ENCODE peak calls at places on chromosomes 7 and 10, in seven cellular contexts. U is WTC11; X is IMR-90; N is thyroid gland; Y is activated CD8-positive, alpha-beta T cell treated with anti-CD3 and anti-CD28 coated beads for 36 hours; R is brain microvascular endothelial cell; V is glutamatergic neuron. I is an unnamed sample.

GRCh38 chr10:97633921-97634320 is 621 bp upstream of the MORN4 start:
- DNase-seq in U (no peak), X (no peak), N (no peak), Y (peak), R (no peak), V (no peak), I (no peak)

GRCh38 chr7:135493362-135493761 is 16.5 kb downstream of the CNOT4 start:
- DNase-seq in U (no peak), X (no peak), N (no peak), Y (no peak), R (no peak), V (no peak), I (no peak)

GRCh38 chr10:117375360-117376147 is at the start of gene PDZD8:
- DNase-seq in U (peak), X (peak), N (peak), Y (peak), R (peak), V (peak), I (peak)

GRCh38 chr7:147510913-147511312 is 1079.7 kb upstream of the C7orf33 start:
- DNase-seq in U (no peak), X (peak), N (no peak), Y (no peak), R (peak), V (no peak), I (no peak)

GRCh38 chr10:124917168-124917938 is 24.6 kb upstream of the ZRANB1 start:
- DNase-seq in U (peak), X (peak), N (peak), Y (peak), R (peak), V (peak), I (peak)

GRCh38 chr7:98994046-98994944 is 116.0 kb downstream of the TRRAP start:
- DNase-seq in U (no peak), X (no peak), N (no peak), Y (no peak), R (no peak), V (no peak), I (no peak)

GRCh38 chr7:79610905-79611304 is 157.4 kb upstream of the MAGI2 start:
- DNase-seq in U (no peak), X (no peak), N (no peak), Y (no peak), R (no peak), V (no peak), I (no peak)

GRCh38 chr7:153939177-153939576 is 113.0 kb upstream of the DPP6 start:
- DNase-seq in U (no peak), X (no peak), N (no peak), Y (no peak), R (no peak), V (no peak), I (no peak)

GRCh38 chr7:27651702-27652101 is 11.0 kb downstream of the HIBADH start:
- DNase-seq in U (no peak), X (peak), N (no peak), Y (no peak), R (no peak), V (no peak), I (no peak)

GRCh38 chr10:91251430-91252056 is 31.1 kb downstream of the PCGF5 start:
- DNase-seq in U (peak), X (peak), N (peak), Y (peak), R (peak), V (peak), I (peak)

GRCh38 chr10:97278491-97278989 is 13.9 kb downstream of the ARHGAP19 start:
- DNase-seq in U (no peak), X (peak), N (no peak), Y (no peak), R (peak), V (no peak), I (peak)

GRCh38 chr10:103241262-103242011 is 4.2 kb upstream of the RPEL1 start:
- DNase-seq in U (no peak), X (peak), N (peak), Y (no peak), R (peak), V (no peak), I (no peak)

GRCh38 chr10:103265712-103266329 is 11.1 kb upstream of the INA start:
- DNase-seq in U (peak), X (peak), N (peak), Y (peak), R (peak), V (no peak), I (peak)

GRCh38 chr10:59808896-59809643 is 55.8 kb upstream of the MRLN start:
- DNase-seq in U (peak), X (peak), N (peak), Y (peak), R (peak), V (peak), I (peak)

GRCh38 chr10:124032982-124033886 is 60.2 kb downstream of the CHST15 start:
- DNase-seq in U (no peak), X (peak), N (no peak), Y (no peak), R (peak), V (no peak), I (no peak)

GRCh38 chr7:130893441-130893894 is 159.5 kb upstream of the KLF14 start:
- DNase-seq in U (no peak), X (peak), N (peak), Y (no peak), R (no peak), V (no peak), I (no peak)

GRCh38 chr7:2529161-2530075 is 9.8 kb downstream of the LFNG start:
- DNase-seq in U (no peak), X (peak), N (no peak), Y (peak), R (no peak), V (peak), I (peak)

GRCh38 chr10:71729023-71729649 is 9.6 kb upstream of the C10orf105 start:
- DNase-seq in U (no peak), X (no peak), N (peak), Y (no peak), R (no peak), V (no peak), I (no peak)

GRCh38 chr10:86301971-86302370 is 64.6 kb downstream of the GRID1 start:
- DNase-seq in U (no peak), X (no peak), N (no peak), Y (no peak), R (no peak), V (no peak), I (no peak)

GRCh38 chr10:69489506-69490090 is 38.3 kb downstream of the TSPAN15 start:
- DNase-seq in U (no peak), X (no peak), N (no peak), Y (no peak), R (no peak), V (no peak), I (no peak)

GRCh38 chr7:152956006-152956405 is 196.5 kb downstream of the ACTR3B start:
- DNase-seq in U (peak), X (no peak), N (no peak), Y (no peak), R (no peak), V (no peak), I (no peak)

GRCh38 chr7:101195884-101196283 is 5.0 kb downstream of the MOGAT3 start:
- DNase-seq in U (no peak), X (no peak), N (no peak), Y (no peak), R (no peak), V (no peak), I (no peak)

DNA sequence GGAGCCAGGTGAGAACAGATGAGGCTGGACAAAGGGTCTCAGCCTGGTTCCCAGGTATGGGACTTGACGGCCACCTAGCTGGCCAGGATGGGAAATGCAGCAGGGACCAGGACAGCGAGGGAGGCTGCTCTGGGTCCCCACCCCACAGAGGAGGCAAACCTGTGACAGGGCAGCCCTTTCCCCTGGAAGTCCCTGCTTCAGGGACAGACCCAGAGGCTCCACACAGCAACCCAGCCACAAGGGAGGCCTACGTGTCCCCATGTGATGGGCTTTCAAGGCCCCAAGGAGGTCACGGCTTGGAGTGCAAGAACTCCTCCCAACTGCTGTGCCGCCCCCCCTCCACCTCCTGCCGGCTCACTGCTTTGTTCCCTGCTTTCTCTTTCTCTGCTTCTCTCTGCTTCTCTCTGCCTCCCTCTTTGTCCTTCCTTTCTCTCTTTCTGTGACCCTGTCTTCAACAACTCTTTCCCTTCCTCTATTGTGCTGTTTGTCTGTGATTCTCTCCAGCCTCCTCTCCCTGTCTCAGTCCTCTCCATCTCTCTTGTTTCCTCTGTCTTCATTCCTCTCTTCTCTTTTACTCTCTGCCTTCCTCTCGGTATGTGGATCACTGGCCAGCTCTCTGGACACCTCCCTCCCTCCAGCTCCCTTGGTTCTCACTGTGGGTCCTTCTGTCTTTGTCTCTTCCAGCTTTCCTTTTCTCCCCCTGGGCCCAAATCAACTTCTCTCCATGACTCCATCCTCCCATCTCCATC is 9.6 kb upstream of the EIF5AL1 start:
- DNase-seq in U (peak), X (no peak), N (peak), Y (no peak), R (no peak), V (peak), I (no peak)
- TF ChIP-seq CTCF in U (peak), X (peak), N (no peak), Y (no peak), R (peak), V (peak), I (no peak)

GRCh38 chr7:44498230-44498954 is 7.9 kb upstream of the NUDCD3 start:
- DNase-seq in U (no peak), X (no peak), N (no peak), Y (no peak), R (no peak), V (no peak), I (no peak)

GRCh38 chr7:44496385-44496784 is 5.9 kb upstream of the NUDCD3 start:
- DNase-seq in U (no peak), X (no peak), N (no peak), Y (no peak), R (no peak), V (no peak), I (no peak)

GRCh38 chr7:44497151-44498013 is 6.9 kb upstream of the NUDCD3 start:
- DNase-seq in U (no peak), X (no peak), N (no peak), Y (no peak), R (no peak), V (no peak), I (no peak)

GRCh38 chr7:44491229-44491628 is 771 bp upstream of the NUDCD3 start:
- DNase-seq in U (no peak), X (no peak), N (no peak), Y (no peak), R (no peak), V (no peak), I (no peak)

DNA sequence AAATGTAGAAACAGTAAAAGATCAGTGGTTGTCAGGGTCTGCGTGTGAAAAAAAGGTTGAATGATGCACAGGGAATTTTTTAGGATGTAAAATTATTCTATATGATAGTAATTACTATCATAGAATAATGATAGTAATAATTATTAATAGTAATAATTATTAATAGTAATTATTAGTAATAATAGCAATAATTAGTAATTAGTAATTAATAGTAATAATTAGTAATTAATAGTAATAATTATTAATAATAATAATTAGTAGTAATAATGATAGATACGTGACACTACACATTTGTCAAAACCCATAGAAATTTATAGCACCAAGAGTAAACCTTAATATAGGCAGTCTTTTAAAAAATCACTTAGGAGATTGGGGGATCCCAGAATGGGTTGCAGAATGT is 4.5 kb upstream of the NUDCD3 start:
- DNase-seq in U (no peak), X (no peak), N (no peak), Y (no peak), R (no peak), V (no peak), I (no peak)
- TF ChIP-seq CTCF in U (no peak), X (no peak), N (no peak), Y (no peak), R (no peak), V (no peak), I (no peak)

GRCh38 chr7:158409816-158410330 is 177.8 kb downstream of the PTPRN2 start:
- DNase-seq in U (no peak), X (no peak), N (no peak), Y (no peak), R (no peak), V (no peak), I (no peak)
- TF ChIP-seq CTCF in U (no peak), X (no peak), N (no peak), Y (no peak), R (no peak), V (no peak), I (no peak)

DNA sequence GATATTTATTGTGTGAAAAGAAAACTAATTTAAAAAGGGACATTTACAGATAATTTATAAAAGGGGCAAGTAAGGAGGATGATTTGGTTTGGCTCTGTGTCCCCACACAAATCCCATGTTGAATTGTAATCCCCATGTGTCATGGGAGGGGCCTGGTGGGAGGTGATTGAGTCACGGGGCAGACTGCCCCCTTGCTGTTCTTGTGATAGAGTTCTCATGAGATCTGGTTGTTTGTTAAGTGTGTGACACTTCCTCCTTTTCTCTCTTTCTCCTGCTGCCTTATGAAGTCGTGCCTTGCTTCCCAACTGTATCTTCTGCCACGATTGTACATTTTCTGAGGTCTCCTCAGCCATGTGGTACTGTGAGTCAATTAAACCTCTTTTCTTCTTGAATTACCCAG is 171.0 kb upstream of the SEMA3E start:
- DNase-seq in U (peak), X (no peak), N (no peak), Y (no peak), R (no peak), V (no peak), I (no peak)
- TF ChIP-seq CTCF in U (no peak), X (no peak), N (no peak), Y (no peak), R (no peak), V (no peak), I (no peak)

DNA sequence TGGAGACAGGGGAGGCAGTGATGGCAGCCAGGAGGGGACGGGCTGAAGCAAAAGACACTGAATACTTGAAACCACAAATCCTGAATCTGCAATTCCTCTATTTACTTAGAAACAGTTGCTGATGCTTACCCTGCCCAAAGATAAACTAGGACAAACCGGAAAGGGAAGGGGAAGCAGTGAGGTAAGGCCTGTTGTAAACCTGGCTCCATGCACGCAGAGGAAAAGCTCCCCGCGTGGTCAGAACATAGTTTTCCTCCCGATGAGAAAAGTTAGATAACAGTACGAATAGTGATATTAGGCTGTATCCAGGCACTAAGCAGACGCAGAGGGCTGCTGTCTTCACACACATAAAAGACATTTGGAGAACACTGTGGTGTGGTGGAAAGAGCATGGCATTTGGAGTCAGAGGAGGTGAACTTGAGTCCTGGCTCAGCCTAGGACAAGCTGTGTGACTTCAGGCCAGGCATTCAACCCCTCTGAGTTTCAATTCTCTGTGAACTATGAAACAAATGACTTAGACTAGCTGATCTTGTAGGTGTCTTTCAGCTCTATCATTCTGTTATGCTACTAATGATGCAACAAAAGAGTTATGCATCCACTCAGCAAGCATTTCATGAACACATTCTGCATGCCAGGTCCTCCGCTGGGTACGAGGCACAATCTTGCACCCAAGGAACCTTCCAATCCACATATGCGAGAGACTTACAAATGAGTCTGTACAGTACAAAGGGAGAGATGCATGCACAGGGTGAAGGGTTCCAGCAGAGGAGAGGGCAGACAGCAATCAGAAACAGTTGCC is 80.9 kb downstream of the SORBS1 start:
- DNase-seq in U (no peak), X (no peak), N (peak), Y (no peak), R (no peak), V (no peak), I (no peak)
- TF ChIP-seq CTCF in U (no peak), X (no peak), N (no peak), Y (no peak), R (no peak), V (no peak), I (no peak)

GRCh38 chr10:35835545-35835944 is 193.4 kb upstream of the FZD8 start:
- DNase-seq in U (no peak), X (no peak), N (no peak), Y (no peak), R (no peak), V (no peak), I (no peak)

GRCh38 chr10:35843524-35844171 is 201.6 kb upstream of the FZD8 start:
- DNase-seq in U (peak), X (no peak), N (no peak), Y (no peak), R (no peak), V (peak), I (no peak)

GRCh38 chr10:35834916-35835499 is 192.9 kb upstream of the FZD8 start:
- DNase-seq in U (no peak), X (no peak), N (peak), Y (no peak), R (no peak), V (no peak), I (no peak)

DNA sequence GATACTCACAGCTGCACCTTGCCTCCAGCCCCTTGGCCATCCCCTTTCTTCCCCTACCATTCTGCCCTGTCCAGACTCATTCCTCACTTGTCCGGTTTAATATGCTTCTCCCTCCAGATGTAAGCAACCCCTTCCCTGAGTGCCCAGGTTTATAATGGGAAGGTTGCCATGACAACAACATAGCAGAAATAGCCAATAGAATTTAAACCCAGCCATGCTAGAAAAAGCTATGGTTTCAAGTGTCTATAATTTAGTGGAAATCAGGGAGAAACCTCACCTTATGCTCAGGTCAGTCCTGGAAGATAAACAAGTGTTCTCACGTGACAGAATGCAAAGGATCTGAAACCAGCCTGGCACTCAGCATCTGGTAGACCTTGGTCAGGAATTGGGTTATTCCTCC is 196.0 kb upstream of the FZD8 start:
- DNase-seq in U (no peak), X (no peak), N (no peak), Y (no peak), R (no peak), V (no peak), I (no peak)
- TF ChIP-seq CTCF in U (no peak), X (no peak), N (no peak), Y (no peak), R (no peak), V (no peak), I (no peak)

I was measured in GM20000.